ENCODE peak calls at places on chromosome 22, in five cellular contexts. H, R, B, V and P are unnamed samples.

GRCh38 chr22:36356708-36357694 is 30.8 kb downstream of the MYH9 start:
- DNase-seq in V (no peak), R (no peak), B (no peak), H (no peak), P (no peak)

GRCh38 chr22:39414886-39415285 is 15.3 kb downstream of the TAB1 start:
- DNase-seq in H (no peak), V (no peak), B (peak; percentile 57), R (no peak), P (no peak)

GRCh38 chr22:30615543-30615954 is 8.6 kb downstream of the TCN2 start:
- DNase-seq in V (no peak), H (no peak), R (no peak), B (no peak), P (no peak)

GRCh38 chr22:50731811-50732624 is 6.0 kb upstream of the ACR start:
- DNase-seq in R (peak; percentile 45), H (peak; percentile 45), B (peak; percentile 76), V (peak; percentile 45), P (peak; percentile 56)

GRCh38 chr22:43860831-43861230 is 1.5 kb downstream of the SULT4A1 start:
- DNase-seq in H (no peak), B (no peak), V (no peak), R (no peak), P (no peak)

GRCh38 chr22:45984316-45984916 is 7.5 kb upstream of the WNT7B start:
- DNase-seq in R (no peak), V (no peak), B (no peak), H (no peak), P (no peak)

GRCh38 chr22:41334215-41334614 is 32.9 kb downstream of the ZC3H7B start:
- DNase-seq in R (no peak), H (no peak), B (no peak), V (no peak), P (no peak)

GRCh38 chr22:44577391-44578114 is 79.5 kb upstream of the RTL6 start:
- DNase-seq in H (no peak), V (no peak), R (no peak), B (no peak), P (no peak)

GRCh38 chr22:25357606-25358420 is 138.4 kb downstream of the CRYBB2 start:
- DNase-seq in H (no peak), R (no peak), V (no peak), B (peak; percentile 70), P (no peak)

GRCh38 chr22:29037340-29037932 is 24.2 kb downstream of the C22orf31 start:
- DNase-seq in R (no peak), B (no peak), V (no peak), H (no peak), P (no peak)

GRCh38 chr22:47196493-47196849 is 434.0 kb downstream of the TBC1D22A start:
- DNase-seq in V (no peak), R (no peak), B (no peak), H (no peak), P (no peak)

GRCh38 chr22:42915980-42916765 is 59.1 kb upstream of the ARFGAP3 start:
- DNase-seq in R (no peak), B (no peak), V (no peak), H (no peak), P (no peak)

GRCh38 chr22:41561788-41562187 is 978 bp downstream of the CSDC2 start:
- DNase-seq in H (no peak), B (no peak), V (no peak), R (no peak), P (no peak)